ENCODE peak calls at places on chromosomes 5 and 9, in eight cellular contexts. Z is keratinocyte, F is HCT116, A is PC-9, U is HepG2, B is mesendoderm, H is SK-N-SH, G is PC-3. C is an unnamed sample.

GRCh38 chr9:29691758-29692407 is 2118.6 kb upstream of the C9orf72 start:
- DNase-seq in Z (no peak), F (peak; percentile 23), A (peak; percentile 0), U (peak; percentile 36), B (peak; percentile 87), H (peak; percentile 2), G (peak; percentile 63), C (peak; percentile 79)

GRCh38 chr5:140355551-140355950 is 4.4 kb upstream of the SLC4A9 start:
- DNase-seq in Z (no peak), F (no peak), A (no peak), U (no peak), B (no peak), H (no peak), G (no peak), C (no peak)

GRCh38 chr5:102583663-102584062 is 84.9 kb upstream of the SLCO6A1 start:
- DNase-seq in Z (no peak), F (peak; percentile 16), A (no peak), U (no peak), B (no peak), H (peak; percentile 8), G (peak; percentile 74), C (no peak)

GRCh38 chr9:125380406-125380805 is 118.8 kb downstream of the GAPVD1 start:
- DNase-seq in Z (no peak), F (no peak), A (no peak), U (no peak), B (no peak), H (no peak), G (peak; percentile 38), C (no peak)

GRCh38 chr9:29514336-29514735 is 1941.1 kb upstream of the C9orf72 start:
- DNase-seq in Z (no peak), F (no peak), A (no peak), U (no peak), B (peak; percentile 25), H (no peak), G (no peak), C (peak; percentile 36)

GRCh38 chr5:179270581-179271300 is 74.5 kb downstream of the ADAMTS2 start:
- DNase-seq in Z (no peak), F (no peak), A (no peak), U (no peak), B (no peak), H (peak; percentile 74), G (no peak), C (no peak)

GRCh38 chr5:161863259-161863658 is 15.3 kb downstream of the GABRA1 start:
- DNase-seq in Z (no peak), F (no peak), A (no peak), U (no peak), B (no peak), H (no peak), G (no peak), C (no peak)

GRCh38 chr9:113674436-113674835 is 201.7 kb upstream of the ZNF618 start:
- DNase-seq in Z (no peak), F (no peak), A (no peak), U (no peak), B (no peak), H (no peak), G (peak; percentile 64), C (no peak)

GRCh38 chr9:92425578-92425977 is 1.3 kb upstream of the OMD start:
- DNase-seq in Z (no peak), F (no peak), A (no peak), U (no peak), B (no peak), H (no peak), G (no peak), C (no peak)

GRCh38 chr5:37005946-37006540 is 129.5 kb downstream of the NIPBL start:
- DNase-seq in Z (no peak), F (peak; percentile 7), A (no peak), U (peak; percentile 7), B (peak; percentile 18), H (peak; percentile 28), G (peak; percentile 62), C (no peak)

GRCh38 chr9:91832322-91832721 is 117.7 kb downstream of the ROR2 start:
- DNase-seq in Z (no peak), F (no peak), A (no peak), U (no peak), B (no peak), H (no peak), G (no peak), C (no peak)

GRCh38 chr5:148984333-148984732 is 78.5 kb downstream of the SH3TC2 start:
- DNase-seq in Z (no peak), F (peak; percentile 77), A (peak; percentile 78), U (no peak), B (peak; percentile 97), H (no peak), G (peak; percentile 100), C (no peak)

GRCh38 chr5:143313298-143313852 is 90.1 kb downstream of the NR3C1 start:
- DNase-seq in Z (no peak), F (no peak), A (no peak), U (no peak), B (no peak), H (no peak), G (peak; percentile 54), C (no peak)
- H3K79me2 ChIP-seq in Z (peaks cover 49% of the 10 kb centered on the region), F (no peaks in the 10 kb centered on the region), A (peaks cover 10% of the 10 kb centered on the region), U (no peaks in the 10 kb centered on the region), B (no peaks in the 10 kb centered on the region), H (peaks cover 58% of the 10 kb centered on the region), G (peaks cover 40% of the 10 kb centered on the region), C (no peaks in the 10 kb centered on the region)

DNA sequence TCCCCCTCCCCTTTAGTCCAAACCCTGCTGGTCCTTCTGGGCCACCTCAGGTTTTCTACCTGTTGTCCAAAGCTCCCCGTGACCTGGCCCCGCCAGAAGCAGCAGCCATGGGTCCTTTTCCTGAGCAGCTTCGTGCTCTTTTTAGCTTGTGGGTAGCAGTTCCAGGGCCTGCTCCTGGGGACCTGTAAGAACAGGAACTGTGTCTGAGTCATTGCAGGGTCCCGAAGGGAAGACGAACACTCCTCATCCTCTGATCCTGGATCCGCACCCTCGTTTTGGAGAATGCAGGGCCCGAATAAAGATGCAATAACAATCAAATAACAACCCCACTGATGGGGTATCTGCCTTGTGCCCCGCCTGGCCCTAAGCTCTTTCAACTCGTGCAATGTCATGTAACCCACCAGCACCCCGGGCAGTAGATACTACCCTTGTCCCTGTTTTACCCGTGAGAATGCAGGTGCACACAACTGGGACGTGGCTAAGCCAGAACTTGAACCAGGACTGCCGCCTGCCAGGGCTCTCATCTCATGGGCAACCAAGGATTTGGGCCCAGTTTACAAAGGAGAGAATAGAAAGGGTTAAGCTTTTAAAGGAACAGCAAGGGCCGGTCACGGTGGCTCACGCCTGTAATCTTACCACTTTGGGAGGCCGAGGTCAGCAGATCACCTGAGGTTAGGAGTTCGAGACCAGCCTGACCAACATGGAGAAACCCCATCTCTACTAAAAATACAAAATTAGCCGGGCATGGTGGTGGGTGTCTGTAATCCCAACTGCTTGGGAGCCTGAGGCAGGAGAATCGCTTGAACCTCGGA is 33.2 kb downstream of the NEK6 start:
- DNase-seq in Z (no peak), F (no peak), A (no peak), U (no peak), B (no peak), H (no peak), G (no peak), C (no peak)
- H3K79me2 ChIP-seq in Z (peaks cover 68% of the 10 kb centered on the region), F (peaks cover 31% of the 10 kb centered on the region), A (no peaks in the 10 kb centered on the region), U (peaks cover 91% of the 10 kb centered on the region), B (no peaks in the 10 kb centered on the region), H (peaks cover 100% of the 10 kb centered on the region), G (peaks cover 47% of the 10 kb centered on the region), C (no peaks in the 10 kb centered on the region)

GRCh38 chr9:13266172-13266571 is 13.3 kb downstream of the MPDZ start:
- DNase-seq in Z (no peak), F (no peak), A (no peak), U (no peak), B (no peak), H (no peak), G (no peak), C (no peak)
- H3K79me2 ChIP-seq in Z (no peaks in the 10 kb centered on the region), F (no peaks in the 10 kb centered on the region), A (no peaks in the 10 kb centered on the region), U (no peaks in the 10 kb centered on the region), B (peaks cover 6% of the 10 kb centered on the region), H (peaks cover 81% of the 10 kb centered on the region), G (peaks cover 3% of the 10 kb centered on the region), C (peaks cover 98% of the 10 kb centered on the region)

GRCh38 chr9:5631021-5631420 is 2.1 kb downstream of the RIC1 start:
- DNase-seq in Z (no peak), F (no peak), A (no peak), U (peak; percentile 23), B (peak; percentile 50), H (no peak), G (no peak), C (no peak)
- H3K79me2 ChIP-seq in Z (peaks cover 83% of the 10 kb centered on the region), F (peaks cover 75% of the 10 kb centered on the region), A (peaks cover 75% of the 10 kb centered on the region), U (peaks cover 65% of the 10 kb centered on the region), B (peaks cover 42% of the 10 kb centered on the region), H (peaks cover 94% of the 10 kb centered on the region), G (peaks cover 94% of the 10 kb centered on the region), C (peaks cover 78% of the 10 kb centered on the region)

GRCh38 chr5:150000261-150000989 is at the start of the genes HMGXB3 and TIGD6:
- DNase-seq in Z (peak; percentile 73), F (peak; percentile 91), A (peak; percentile 97), U (peak; percentile 94), B (peak; percentile 99), H (peak; percentile 97), G (peak; percentile 99), C (peak; percentile 95)

GRCh38 chr5:150001660-150002493 is 1.3 kb downstream of the HMGXB3 start:
- DNase-seq in Z (no peak), F (peak; percentile 48), A (peak; percentile 47), U (peak; percentile 77), B (peak; percentile 84), H (peak; percentile 78), G (peak; percentile 84), C (peak; percentile 75)

GRCh38 chr5:149999866-150000260 is 591 bp downstream of the TIGD6 start:
- DNase-seq in Z (no peak), F (no peak), A (no peak), U (no peak), B (no peak), H (no peak), G (no peak), C (no peak)

GRCh38 chr5:149999359-149999758 is 1.1 kb downstream of the TIGD6 start:
- DNase-seq in Z (no peak), F (no peak), A (no peak), U (no peak), B (no peak), H (no peak), G (no peak), C (no peak)

GRCh38 chr5:150000990-150001659 is 586 bp downstream of the HMGXB3 start:
- DNase-seq in Z (no peak), F (no peak), A (peak; percentile 44), U (no peak), B (peak; percentile 70), H (peak; percentile 49), G (peak; percentile 44), C (peak; percentile 76)
- H3K79me2 ChIP-seq in Z (peaks cover 46% of the 10 kb centered on the region), F (peaks cover 55% of the 10 kb centered on the region), A (peaks cover 54% of the 10 kb centered on the region), U (peaks cover 53% of the 10 kb centered on the region), B (peaks cover 20% of the 10 kb centered on the region), H (peaks cover 67% of the 10 kb centered on the region), G (peaks cover 53% of the 10 kb centered on the region), C (peaks cover 48% of the 10 kb centered on the region)

C was measured in neural progenitor cell.